ENCODE peak calls at places on chromosome 9, in nine cellular contexts. K is DND-41, I is mammary epithelial cell, S is A549, M is lower leg skin, H is HFF-Myc, V is GM12865, E is psoas muscle, T is thoracic aorta. Y is an unnamed sample.

GRCh38 chr9:126673689-126674364 is 60.1 kb downstream of the LMX1B start:
- DNase-seq in K (no peak), I (peak; percentile 69), S (peak; percentile 59), M (no peak), H (no peak), V (no peak), E (no peak), T (no peak), Y (peak; percentile 70)

GRCh38 chr9:83322438-83322837 is 215.8 kb downstream of the FRMD3 start:
- DNase-seq in K (no peak), I (no peak), S (no peak), M (no peak), H (no peak), V (no peak), E (no peak), T (no peak), Y (no peak)

GRCh38 chr9:26502311-26502710 is 390.3 kb downstream of the CAAP1 start:
- DNase-seq in K (no peak), I (no peak), S (no peak), M (no peak), H (no peak), V (no peak), E (no peak), T (no peak), Y (no peak)

GRCh38 chr9:118954822-118955221 is 414.4 kb downstream of the BRINP1 start:
- DNase-seq in K (no peak), I (no peak), S (no peak), M (no peak), H (no peak), V (no peak), E (no peak), T (no peak), Y (no peak)

GRCh38 chr9:114416290-114416689 is 28.5 kb upstream of the AKNA start:
- DNase-seq in K (no peak), I (no peak), S (no peak), M (no peak), H (no peak), V (no peak), E (no peak), T (no peak), Y (no peak)

GRCh38 chr9:129473523-129474244 is 147.2 kb downstream of the C9orf50 start:
- DNase-seq in K (no peak), I (peak; percentile 57), S (no peak), M (peak; percentile 78), H (no peak), V (no peak), E (peak; percentile 58), T (no peak), Y (no peak)

GRCh38 chr9:70066874-70067273 is 23.2 kb downstream of the MAMDC2 start:
- DNase-seq in K (no peak), I (no peak), S (no peak), M (no peak), H (no peak), V (no peak), E (no peak), T (no peak), Y (no peak)

GRCh38 chr9:1916676-1917075 is 98.5 kb upstream of the SMARCA2 start:
- DNase-seq in K (no peak), I (no peak), S (no peak), M (peak; percentile 19), H (no peak), V (no peak), E (no peak), T (no peak), Y (no peak)

GRCh38 chr9:107351382-107352045 is 68.4 kb downstream of the RAD23B start:
- DNase-seq in K (no peak), I (peak; percentile 77), S (no peak), M (no peak), H (no peak), V (no peak), E (no peak), T (no peak), Y (peak; percentile 42)

GRCh38 chr9:17402309-17402708 is 176.6 kb upstream of the SH3GL2 start:
- DNase-seq in K (no peak), I (no peak), S (peak; percentile 19), M (no peak), H (peak; percentile 15), V (peak; percentile 6), E (no peak), T (no peak), Y (no peak)

GRCh38 chr9:107587175-107587963 is 97.8 kb upstream of the KLF4 start:
- DNase-seq in K (no peak), I (no peak), S (no peak), M (peak; percentile 31), H (no peak), V (no peak), E (peak; percentile 22), T (no peak), Y (no peak)

GRCh38 chr9:105401651-105402050 is 46.2 kb upstream of the FSD1L start:
- DNase-seq in K (no peak), I (no peak), S (peak; percentile 14), M (no peak), H (no peak), V (no peak), E (no peak), T (no peak), Y (no peak)

GRCh38 chr9:6488395-6488794 is 75.4 kb downstream of the UHRF2 start:
- DNase-seq in K (no peak), I (no peak), S (peak; percentile 29), M (no peak), H (no peak), V (no peak), E (no peak), T (no peak), Y (no peak)

GRCh38 chr9:4704129-4704528 is 24.8 kb downstream of the CDC37L1 start:
- DNase-seq in K (no peak), I (peak; percentile 67), S (no peak), M (no peak), H (no peak), V (no peak), E (no peak), T (no peak), Y (no peak)

GRCh38 chr9:87592554-87593394 is 95.1 kb downstream of the DAPK1 start:
- DNase-seq in K (no peak), I (no peak), S (no peak), M (no peak), H (no peak), V (no peak), E (peak; percentile 61), T (no peak), Y (no peak)

GRCh38 chr9:127937383-127938297 is at the start of gene DPM2:
- DNase-seq in K (peak; percentile 87), I (peak; percentile 78), S (peak; percentile 89), M (peak; percentile 65), H (no peak), V (peak; percentile 95), E (peak; percentile 85), T (no peak), Y (no peak)

GRCh38 chr9:70114898-70115297 is 71.2 kb downstream of the MAMDC2 start:
- DNase-seq in K (no peak), I (no peak), S (no peak), M (no peak), H (no peak), V (no peak), E (no peak), T (no peak), Y (no peak)

GRCh38 chr9:127112056-127112455 is 10.4 kb downstream of the ANGPTL2 start:
- DNase-seq in K (no peak), I (no peak), S (no peak), M (peak; percentile 58), H (no peak), V (no peak), E (no peak), T (no peak), Y (no peak)

DNA sequence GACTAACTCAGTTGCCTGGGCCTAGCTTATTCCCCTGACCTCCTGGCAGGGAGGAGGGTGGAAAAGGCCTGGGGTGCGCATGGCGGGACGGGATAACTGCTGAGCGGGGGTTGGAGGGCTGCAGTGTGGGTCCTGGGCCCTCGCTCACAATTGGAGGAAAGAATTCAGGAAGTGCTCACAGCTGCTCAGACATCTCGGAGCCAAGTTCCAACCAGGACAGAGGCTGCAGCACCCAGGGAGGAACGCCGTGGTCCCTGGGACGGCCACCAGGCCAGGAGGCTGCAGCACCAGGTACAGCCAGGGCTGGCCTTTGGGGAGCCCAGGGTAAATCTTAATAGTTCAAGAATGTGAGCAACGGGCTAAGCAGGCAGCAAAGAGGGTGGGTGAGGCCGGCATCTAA is at the start of gene SPAAR:
- DNase-seq in K (no peak), I (no peak), S (no peak), M (no peak), H (no peak), V (no peak), E (no peak), T (no peak), Y (no peak)
- H3K4me3 ChIP-seq in K (no peak within 1 kb of the TSS), I (no peak within 1 kb of the TSS), S (peak within 1 kb of the TSS; percentile 12), M (no peak within 1 kb of the TSS), H (no peak within 1 kb of the TSS), V (no peak within 1 kb of the TSS), E (peak within 1 kb of the TSS; percentile 49), T (peak within 1 kb of the TSS; percentile 51), Y (no peak within 1 kb of the TSS)

GRCh38 chr9:32581512-32582143 is 8.7 kb upstream of the NDUFB6 start:
- DNase-seq in K (peak; percentile 28), I (peak; percentile 48), S (peak; percentile 78), M (no peak), H (peak; percentile 11), V (peak; percentile 70), E (no peak), T (no peak), Y (no peak)
- TF ChIP-seq CTCF in K (peak; percentile 66), I (peak; percentile 67), S (peak; percentile 81), M (no peak), H (peak; percentile 59), V (peak; percentile 58), E (peak; percentile 27), T (no peak), Y (peak; percentile 74)

GRCh38 chr9:21560281-21560745 is 78.2 kb upstream of the IFNE start:
- DNase-seq in K (no peak), I (no peak), S (no peak), M (no peak), H (no peak), V (no peak), E (no peak), T (no peak), Y (no peak)
- H3K4me3 ChIP-seq in K (no peak overlapping the region), I (peak overlapping the region; percentile 51), S (peak overlapping the region; percentile 79), M (no peak overlapping the region), H (peak overlapping the region; percentile 86), V (no peak overlapping the region), E (peak overlapping the region; percentile 66), T (peak overlapping the region; percentile 67), Y (no peak overlapping the region)

GRCh38 chr9:133046900-133047295 is 14.9 kb upstream of the CEL start:
- DNase-seq in K (no peak), I (no peak), S (no peak), M (no peak), H (no peak), V (no peak), E (no peak), T (no peak), Y (no peak)

GRCh38 chr9:133049043-133049442 is 12.7 kb upstream of the CEL start:
- DNase-seq in K (no peak), I (no peak), S (no peak), M (no peak), H (no peak), V (no peak), E (no peak), T (no peak), Y (no peak)

GRCh38 chr9:133050781-133051180 is 11.0 kb upstream of the CEL start:
- DNase-seq in K (no peak), I (no peak), S (no peak), M (no peak), H (no peak), V (no peak), E (no peak), T (no peak), Y (no peak)

GRCh38 chr9:133050142-133050541 is 11.6 kb upstream of the CEL start:
- DNase-seq in K (no peak), I (no peak), S (no peak), M (no peak), H (peak; percentile 63), V (no peak), E (no peak), T (no peak), Y (no peak)

GRCh38 chr9:133048595-133048994 is 13.2 kb upstream of the CEL start:
- DNase-seq in K (peak; percentile 24), I (no peak), S (peak; percentile 35), M (no peak), H (no peak), V (peak; percentile 34), E (no peak), T (no peak), Y (no peak)
- TF ChIP-seq CTCF in K (peak; percentile 47), I (peak; percentile 64), S (peak; percentile 40), M (no peak), H (peak; percentile 39), V (peak; percentile 39), E (peak; percentile 31), T (no peak), Y (peak; percentile 60)